ENCODE peak calls at places on chromosomes 5 and 9, in seven cellular contexts. One of them, this sample, is unnamed.

GRCh38 chr5:159854916-159855315 is 61.4 kb upstream of the ADRA1B start:
- DNase-seq in brain microvascular endothelial cell: peak
- DNase-seq in H9: no peak
- DNase-seq in dorsolateral prefrontal cortex: no peak
- DNase-seq in IMR-90: peak
- DNase-seq in SK-N-SH: no peak
- DNase-seq in heart right ventricle: no peak
- DNase-seq in this sample: no peak

GRCh38 chr9:38346811-38347735 is 45.4 kb upstream of the ALDH1B1 start:
- DNase-seq in brain microvascular endothelial cell: no peak
- DNase-seq in heart right ventricle: no peak
- DNase-seq in SK-N-SH: no peak
- DNase-seq in dorsolateral prefrontal cortex: no peak
- DNase-seq in IMR-90: no peak
- DNase-seq in H9: peak
- DNase-seq in this sample: no peak

GRCh38 chr5:107621089-107621488 is 49.6 kb downstream of the EFNA5 start:
- DNase-seq in IMR-90: no peak
- DNase-seq in SK-N-SH: no peak
- DNase-seq in brain microvascular endothelial cell: no peak
- DNase-seq in dorsolateral prefrontal cortex: no peak
- DNase-seq in H9: no peak
- DNase-seq in heart right ventricle: no peak
- DNase-seq in this sample: no peak

GRCh38 chr5:102375256-102375655 is 79.2 kb upstream of the SLCO4C1 start:
- DNase-seq in IMR-90: no peak
- DNase-seq in SK-N-SH: no peak
- DNase-seq in heart right ventricle: no peak
- DNase-seq in H9: no peak
- DNase-seq in dorsolateral prefrontal cortex: no peak
- DNase-seq in brain microvascular endothelial cell: no peak
- DNase-seq in this sample: no peak

GRCh38 chr5:145925353-145925752 is 11.0 kb upstream of the SH3RF2 start:
- DNase-seq in H9: no peak
- DNase-seq in SK-N-SH: no peak
- DNase-seq in IMR-90: peak
- DNase-seq in heart right ventricle: no peak
- DNase-seq in dorsolateral prefrontal cortex: no peak
- DNase-seq in brain microvascular endothelial cell: peak
- DNase-seq in this sample: no peak

GRCh38 chr5:59249160-59249559 is 644.4 kb downstream of the PDE4D start:
- DNase-seq in IMR-90: no peak
- DNase-seq in heart right ventricle: no peak
- DNase-seq in brain microvascular endothelial cell: no peak
- DNase-seq in SK-N-SH: no peak
- DNase-seq in H9: no peak
- DNase-seq in dorsolateral prefrontal cortex: no peak
- DNase-seq in this sample: no peak

GRCh38 chr5:54525692-54526091 is 8.1 kb downstream of the SNX18 start:
- DNase-seq in brain microvascular endothelial cell: no peak
- DNase-seq in heart right ventricle: no peak
- DNase-seq in SK-N-SH: no peak
- DNase-seq in dorsolateral prefrontal cortex: no peak
- DNase-seq in IMR-90: no peak
- DNase-seq in H9: no peak
- DNase-seq in this sample: no peak

GRCh38 chr5:7801898-7802614 is 48.9 kb downstream of the CFAP90 start:
- DNase-seq in brain microvascular endothelial cell: no peak
- DNase-seq in IMR-90: no peak
- DNase-seq in heart right ventricle: no peak
- DNase-seq in dorsolateral prefrontal cortex: peak
- DNase-seq in SK-N-SH: no peak
- DNase-seq in H9: no peak
- DNase-seq in this sample: no peak

GRCh38 chr5:1466631-1467265 is 21.5 kb upstream of the SLC6A3 start:
- DNase-seq in heart right ventricle: no peak
- DNase-seq in dorsolateral prefrontal cortex: no peak
- DNase-seq in IMR-90: no peak
- DNase-seq in brain microvascular endothelial cell: no peak
- DNase-seq in H9: no peak
- DNase-seq in SK-N-SH: no peak
- DNase-seq in this sample: no peak

GRCh38 chr5:126492939-126493338 is 69.7 kb downstream of the GRAMD2B start:
- DNase-seq in brain microvascular endothelial cell: no peak
- DNase-seq in SK-N-SH: no peak
- DNase-seq in IMR-90: peak
- DNase-seq in heart right ventricle: no peak
- DNase-seq in H9: no peak
- DNase-seq in dorsolateral prefrontal cortex: no peak
- DNase-seq in this sample: no peak

GRCh38 chr5:17129093-17129492 is 88.3 kb upstream of the BASP1 start:
- DNase-seq in H9: no peak
- DNase-seq in SK-N-SH: no peak
- DNase-seq in brain microvascular endothelial cell: peak
- DNase-seq in dorsolateral prefrontal cortex: no peak
- DNase-seq in heart right ventricle: no peak
- DNase-seq in IMR-90: no peak
- DNase-seq in this sample: no peak

GRCh38 chr5:59548807-59549357 is 344.6 kb downstream of the PDE4D start:
- DNase-seq in H9: no peak
- DNase-seq in SK-N-SH: no peak
- DNase-seq in dorsolateral prefrontal cortex: no peak
- DNase-seq in brain microvascular endothelial cell: no peak
- DNase-seq in IMR-90: no peak
- DNase-seq in heart right ventricle: no peak
- DNase-seq in this sample: no peak

GRCh38 chr9:93589688-93590087 is 13.3 kb downstream of the PHF2 start:
- DNase-seq in IMR-90: peak
- DNase-seq in dorsolateral prefrontal cortex: no peak
- DNase-seq in H9: peak
- DNase-seq in heart right ventricle: no peak
- DNase-seq in brain microvascular endothelial cell: peak
- DNase-seq in SK-N-SH: no peak
- DNase-seq in this sample: no peak

GRCh38 chr9:33161589-33162132 is 5.5 kb downstream of the B4GALT1 start:
- DNase-seq in SK-N-SH: no peak
- DNase-seq in H9: no peak
- DNase-seq in dorsolateral prefrontal cortex: no peak
- DNase-seq in IMR-90: no peak
- DNase-seq in brain microvascular endothelial cell: no peak
- DNase-seq in heart right ventricle: no peak
- DNase-seq in this sample: no peak

GRCh38 chr9:98784855-98785254 is 11.5 kb downstream of the ANKS6 start:
- DNase-seq in dorsolateral prefrontal cortex: no peak
- DNase-seq in heart right ventricle: no peak
- DNase-seq in IMR-90: no peak
- DNase-seq in H9: no peak
- DNase-seq in brain microvascular endothelial cell: no peak
- DNase-seq in SK-N-SH: no peak
- DNase-seq in this sample: no peak

GRCh38 chr9:34555002-34555348 is 32.2 kb upstream of the ENHO start:
- DNase-seq in SK-N-SH: peak
- DNase-seq in H9: no peak
- DNase-seq in IMR-90: no peak
- DNase-seq in heart right ventricle: no peak
- DNase-seq in brain microvascular endothelial cell: no peak
- DNase-seq in dorsolateral prefrontal cortex: no peak
- DNase-seq in this sample: no peak

GRCh38 chr5:6732634-6733410 is 19.6 kb downstream of the TENT4A start:
- DNase-seq in brain microvascular endothelial cell: peak
- DNase-seq in heart right ventricle: peak
- DNase-seq in SK-N-SH: peak
- DNase-seq in dorsolateral prefrontal cortex: no peak
- DNase-seq in IMR-90: peak
- DNase-seq in H9: no peak
- DNase-seq in this sample: no peak

GRCh38 chr9:129752915-129753724 is at the start of gene PTGES:
- DNase-seq in H9: peak
- DNase-seq in SK-N-SH: peak
- DNase-seq in brain microvascular endothelial cell: peak
- DNase-seq in heart right ventricle: peak
- DNase-seq in IMR-90: peak
- DNase-seq in dorsolateral prefrontal cortex: peak
- DNase-seq in this sample: peak

GRCh38 chr5:124735169-124735858 is 11.1 kb downstream of the ZNF608 start:
- DNase-seq in dorsolateral prefrontal cortex: no peak
- DNase-seq in heart right ventricle: no peak
- DNase-seq in IMR-90: no peak
- DNase-seq in SK-N-SH: peak
- DNase-seq in brain microvascular endothelial cell: no peak
- DNase-seq in H9: peak
- DNase-seq in this sample: no peak

GRCh38 chr9:91949946-91950664 is at the start of gene ROR2:
- DNase-seq in brain microvascular endothelial cell: no peak
- DNase-seq in heart right ventricle: peak
- DNase-seq in IMR-90: peak
- DNase-seq in SK-N-SH: peak
- DNase-seq in H9: peak
- DNase-seq in dorsolateral prefrontal cortex: no peak
- DNase-seq in this sample: peak

GRCh38 chr5:170597109-170597741 is 93.4 kb downstream of the KCNIP1 start:
- DNase-seq in H9: no peak
- DNase-seq in SK-N-SH: peak
- DNase-seq in brain microvascular endothelial cell: peak
- DNase-seq in heart right ventricle: no peak
- DNase-seq in IMR-90: peak
- DNase-seq in dorsolateral prefrontal cortex: peak
- DNase-seq in this sample: no peak

GRCh38 chr5:168364151-168364661 is 72.8 kb downstream of the WWC1 start:
- DNase-seq in H9: no peak
- DNase-seq in SK-N-SH: no peak
- DNase-seq in dorsolateral prefrontal cortex: no peak
- DNase-seq in brain microvascular endothelial cell: peak
- DNase-seq in IMR-90: peak
- DNase-seq in heart right ventricle: no peak
- DNase-seq in this sample: no peak

GRCh38 chr5:134132372-134133212 is 18.1 kb downstream of the TCF7 start:
- DNase-seq in SK-N-SH: no peak
- DNase-seq in heart right ventricle: no peak
- DNase-seq in dorsolateral prefrontal cortex: no peak
- DNase-seq in brain microvascular endothelial cell: no peak
- DNase-seq in IMR-90: no peak
- DNase-seq in H9: peak
- DNase-seq in this sample: peak

GRCh38 chr5:177087707-177088005 is 941 bp downstream of the FGFR4 start:
- DNase-seq in IMR-90: no peak
- DNase-seq in brain microvascular endothelial cell: no peak
- DNase-seq in heart right ventricle: no peak
- DNase-seq in dorsolateral prefrontal cortex: no peak
- DNase-seq in SK-N-SH: no peak
- DNase-seq in H9: peak
- DNase-seq in this sample: no peak
- H3K27ac ChIP-seq in IMR-90: no peak
- H3K27ac ChIP-seq in brain microvascular endothelial cell: no peak
- H3K27ac ChIP-seq in heart right ventricle: no peak
- H3K27ac ChIP-seq in dorsolateral prefrontal cortex: no peak
- H3K27ac ChIP-seq in SK-N-SH: no peak
- H3K27ac ChIP-seq in H9: no peak
- H3K27ac ChIP-seq in this sample: no peak

DNA sequence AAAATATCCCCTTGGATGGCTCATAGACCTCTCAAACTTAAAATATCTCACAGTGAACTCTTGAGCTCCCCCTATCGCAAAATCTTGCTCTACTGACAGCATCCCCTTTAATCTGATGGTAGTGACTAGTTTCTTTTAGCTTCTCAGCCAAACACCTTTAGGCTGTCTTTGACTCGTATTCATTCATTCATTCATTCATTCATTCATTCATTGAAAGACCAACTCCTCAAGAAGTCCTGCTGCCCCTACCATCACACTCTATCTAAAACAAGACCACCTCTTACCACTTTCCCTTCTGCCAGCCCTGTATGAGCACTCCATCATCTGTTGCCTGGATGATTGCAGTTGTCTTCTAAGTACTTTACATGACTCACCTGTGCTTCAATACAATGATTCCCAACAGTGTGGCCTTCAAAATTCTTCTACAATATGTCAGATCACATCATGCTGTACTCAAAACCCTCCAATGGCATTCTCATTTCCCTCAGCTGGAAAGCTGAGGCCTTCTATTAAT is 46.8 kb downstream of the ITGA2 start:
- DNase-seq in H9: no peak
- DNase-seq in IMR-90: peak
- DNase-seq in dorsolateral prefrontal cortex: no peak
- DNase-seq in brain microvascular endothelial cell: peak
- DNase-seq in heart right ventricle: no peak
- DNase-seq in SK-N-SH: no peak
- DNase-seq in this sample: no peak
- TF ChIP-seq CTCF in H9: peak
- TF ChIP-seq CTCF in IMR-90: peak
- TF ChIP-seq CTCF in dorsolateral prefrontal cortex: no peak
- TF ChIP-seq CTCF in brain microvascular endothelial cell: peak
- TF ChIP-seq CTCF in heart right ventricle: no peak
- TF ChIP-seq CTCF in SK-N-SH: peak
- TF ChIP-seq CTCF in this sample: no peak

GRCh38 chr9:114433086-114433485 is 45.3 kb upstream of the AKNA start:
- DNase-seq in SK-N-SH: no peak
- DNase-seq in heart right ventricle: no peak
- DNase-seq in H9: peak
- DNase-seq in brain microvascular endothelial cell: no peak
- DNase-seq in dorsolateral prefrontal cortex: no peak
- DNase-seq in IMR-90: no peak
- DNase-seq in this sample: no peak
- H3K27ac ChIP-seq in SK-N-SH: no peak
- H3K27ac ChIP-seq in heart right ventricle: no peak
- H3K27ac ChIP-seq in H9: no peak
- H3K27ac ChIP-seq in brain microvascular endothelial cell: no peak
- H3K27ac ChIP-seq in dorsolateral prefrontal cortex: no peak
- H3K27ac ChIP-seq in IMR-90: no peak
- H3K27ac ChIP-seq in this sample: no peak

GRCh38 chr5:65530904-65531303 is 32.1 kb downstream of the CENPK start:
- DNase-seq in dorsolateral prefrontal cortex: no peak
- DNase-seq in heart right ventricle: no peak
- DNase-seq in SK-N-SH: no peak
- DNase-seq in H9: no peak
- DNase-seq in brain microvascular endothelial cell: no peak
- DNase-seq in IMR-90: no peak
- DNase-seq in this sample: no peak

GRCh38 chr5:65525726-65526125 is 37.2 kb downstream of the CENPK start:
- DNase-seq in SK-N-SH: no peak
- DNase-seq in heart right ventricle: no peak
- DNase-seq in H9: no peak
- DNase-seq in IMR-90: no peak
- DNase-seq in brain microvascular endothelial cell: no peak
- DNase-seq in dorsolateral prefrontal cortex: no peak
- DNase-seq in this sample: no peak
- TF ChIP-seq CTCF in SK-N-SH: no peak
- TF ChIP-seq CTCF in heart right ventricle: no peak
- TF ChIP-seq CTCF in H9: no peak
- TF ChIP-seq CTCF in IMR-90: no peak
- TF ChIP-seq CTCF in brain microvascular endothelial cell: no peak
- TF ChIP-seq CTCF in dorsolateral prefrontal cortex: no peak
- TF ChIP-seq CTCF in this sample: no peak

GRCh38 chr5:160940725-160941124 is 88.7 kb upstream of the ATP10B start:
- DNase-seq in H9: no peak
- DNase-seq in heart right ventricle: no peak
- DNase-seq in dorsolateral prefrontal cortex: no peak
- DNase-seq in IMR-90: no peak
- DNase-seq in brain microvascular endothelial cell: no peak
- DNase-seq in SK-N-SH: no peak
- DNase-seq in this sample: no peak
- H3K27ac ChIP-seq in H9: no peak
- H3K27ac ChIP-seq in heart right ventricle: no peak
- H3K27ac ChIP-seq in dorsolateral prefrontal cortex: no peak
- H3K27ac ChIP-seq in IMR-90: no peak
- H3K27ac ChIP-seq in brain microvascular endothelial cell: no peak
- H3K27ac ChIP-seq in SK-N-SH: no peak
- H3K27ac ChIP-seq in this sample: no peak